ENCODE peak calls at places on chromosomes 3 and 15, in five cellular contexts. X is activated T-helper 1 cell treated with anti-CD3 and anti-CD28 coated beads, Interleukin-2, amount 50 U/mL, for 16 hours; K is MV-4-11; M is mesothelial cell of epicardium; U is stimulated activated naive CD8-positive, alpha-beta T cell treated with anti-CD3 and anti-CD28 coated beads, Interleukin-15, Interleukin-2, amounts not matched to agents 100 U/mL and 50 U/mL, for 24 hours. D is an unnamed sample.

GRCh38 chr15:41820791-41821423 is 7.0 kb upstream of the JMJD7 start:
- DNase-seq in X (no peak), K (no peak), M (no peak), U (no peak), D (peak; percentile 55)

GRCh38 chr3:58008140-58009025 is at the start of gene FLNB:
- DNase-seq in X (peak; percentile 62), K (peak; percentile 57), M (peak; percentile 89), U (peak; percentile 83), D (peak; percentile 88)

GRCh38 chr3:26307192-26307591 is 315.4 kb upstream of the LRRC3B start:
- DNase-seq in X (no peak), K (peak; percentile 99), M (no peak), U (no peak), D (no peak)

GRCh38 chr3:159796744-159797143 is 191.9 kb upstream of the IL12A start:
- DNase-seq in X (no peak), K (no peak), M (no peak), U (no peak), D (no peak)

GRCh38 chr3:157405457-157405856 is 31.2 kb upstream of the PTX3 start:
- DNase-seq in X (no peak), K (no peak), M (no peak), U (no peak), D (no peak)

GRCh38 chr3:15860014-15860934 is 62.5 kb upstream of the ANKRD28 start:
- DNase-seq in X (peak; percentile 10), K (no peak), M (peak; percentile 65), U (peak; percentile 23), D (peak; percentile 75)

GRCh38 chr3:52225452-52226228 is at the start of gene TLR9:
- DNase-seq in X (no peak), K (peak; percentile 94), M (no peak), U (peak; percentile 59), D (no peak)

GRCh38 chr3:129942296-129942695 is 32.2 kb upstream of the TRH start:
- DNase-seq in X (no peak), K (peak; percentile 48), M (peak; percentile 76), U (peak; percentile 55), D (no peak)

GRCh38 chr15:57290826-57291225 is 85.5 kb upstream of the CGNL1 start:
- DNase-seq in X (no peak), K (no peak), M (no peak), U (no peak), D (no peak)

GRCh38 chr3:62670351-62670750 is 204.9 kb downstream of the CADPS start:
- DNase-seq in X (no peak), K (no peak), M (no peak), U (no peak), D (no peak)

GRCh38 chr15:32855942-32856341 is 138.1 kb downstream of the GREM1 start:
- DNase-seq in X (no peak), K (no peak), M (no peak), U (no peak), D (no peak)

GRCh38 chr15:41967506-41968206 is 4.7 kb downstream of the EHD4 start:
- DNase-seq in X (no peak), K (peak; percentile 99), M (no peak), U (no peak), D (peak; percentile 71)

GRCh38 chr3:142523921-142524566 is 54.5 kb downstream of the ATR start:
- DNase-seq in X (no peak), K (no peak), M (no peak), U (no peak), D (no peak)

GRCh38 chr3:23405081-23405480 is 202.0 kb downstream of the UBE2E2 start:
- DNase-seq in X (no peak), K (no peak), M (no peak), U (no peak), D (no peak)

GRCh38 chr15:29910068-29910467 is 87.8 kb upstream of the TJP1 start:
- DNase-seq in X (no peak), K (no peak), M (no peak), U (no peak), D (no peak)

GRCh38 chr15:45732544-45733130 is 97.8 kb downstream of the SQOR start:
- DNase-seq in X (no peak), K (no peak), M (no peak), U (no peak), D (peak; percentile 67)

GRCh38 chr3:134078169-134078821 is 48.6 kb upstream of the SLCO2A1 start:
- DNase-seq in X (no peak), K (no peak), M (peak; percentile 31), U (no peak), D (no peak)

GRCh38 chr15:75358771-75359536 is 9.5 kb downstream of the MAN2C1 start:
- DNase-seq in X (no peak), K (no peak), M (no peak), U (no peak), D (no peak)

GRCh38 chr3:17032407-17033034 is 147.8 kb downstream of the PLCL2 start:
- DNase-seq in X (no peak), K (no peak), M (no peak), U (no peak), D (no peak)

GRCh38 chr3:64575211-64575844 is 112.5 kb downstream of the ADAMTS9 start:
- DNase-seq in X (no peak), K (no peak), M (no peak), U (no peak), D (no peak)

GRCh38 chr3:179046497-179047353 is 24.9 kb downstream of the ZMAT3 start:
- DNase-seq in X (no peak), K (peak; percentile 1), M (no peak), U (no peak), D (no peak)

GRCh38 chr15:88657326-88658069 is 18.7 kb downstream of the ISG20 start:
- DNase-seq in X (no peak), K (peak; percentile 13), M (peak; percentile 42), U (no peak), D (peak; percentile 68)

GRCh38 chr15:20346082-20346805 is 195.4 kb downstream of the GOLGA6L6 start:
- DNase-seq in X (no peak), K (no peak), M (no peak), U (no peak), D (peak; percentile 65)

GRCh38 chr3:56682458-56683121 is 475 bp downstream of the TASOR start:
- DNase-seq in X (peak; percentile 58), K (peak; percentile 53), M (peak; percentile 81), U (peak; percentile 80), D (peak; percentile 88)

GRCh38 chr15:58049520-58050227 is 15.8 kb downstream of the ALDH1A2 start:
- DNase-seq in X (no peak), K (no peak), M (no peak), U (no peak), D (no peak)

GRCh38 chr3:139225551-139225950 is 118.3 kb upstream of the MRPS22 start:
- DNase-seq in X (no peak), K (no peak), M (no peak), U (no peak), D (no peak)

GRCh38 chr15:23038741-23039150 is 623 bp downstream of the TUBGCP5 start:
- DNase-seq in X (no peak), K (no peak), M (no peak), U (peak; percentile 17), D (no peak)

GRCh38 chr3:127728417-127728816 is 55.7 kb downstream of the ABTB1 start:
- DNase-seq in X (no peak), K (peak; percentile 33), M (no peak), U (no peak), D (no peak)

D was measured in sigmoid colon.